ENCODE peak calls at places on chromosomes 4 and X, in five cellular contexts. O is tibial nerve, Y is IMR-90, G is uterus, C is A549. R is an unnamed sample.

GRCh38 chr4:8940792-8941491 is 69.3 kb upstream of the HMX1 start:
- DNase-seq in G (no peak), C (peak; percentile 17), O (no peak), Y (no peak), R (no peak)

GRCh38 chr4:143292858-143293257 is 43.8 kb upstream of the GAB1 start:
- DNase-seq in C (no peak), O (no peak), G (no peak), Y (no peak), R (no peak)

GRCh38 chr4:40909363-40909876 is 159.7 kb downstream of the NSUN7 start:
- DNase-seq in Y (peak; percentile 82), G (no peak), C (no peak), O (no peak), R (peak; percentile 74)

GRCh38 chr4:72828864-72829263 is 240.7 kb downstream of the COX18 start:
- DNase-seq in C (no peak), O (no peak), G (no peak), Y (no peak), R (no peak)

GRCh38 chr4:177093964-177094363 is 215.7 kb upstream of the NEIL3 start:
- DNase-seq in C (no peak), G (no peak), O (no peak), Y (no peak), R (no peak)

GRCh38 chrX:45134303-45134702 is 66.4 kb downstream of the DIPK2B start:
- DNase-seq in Y (no peak), O (no peak), G (peak; percentile 39), C (no peak), R (peak; percentile 36)

GRCh38 chrX:49995021-49995731 is 72.8 kb downstream of the CLCN5 start:
- DNase-seq in O (no peak), Y (peak; percentile 77), C (peak; percentile 37), G (no peak), R (no peak)

GRCh38 chrX:20267924-20268701 is 1.4 kb upstream of the RPS6KA3 start:
- DNase-seq in O (peak; percentile 20), G (peak; percentile 61), C (no peak), Y (no peak), R (peak; percentile 77)

GRCh38 chrX:2710041-2710471 is 19.0 kb downstream of the CD99 start:
- DNase-seq in Y (peak; percentile 88), C (peak; percentile 88), G (no peak), O (no peak), R (peak; percentile 22)

GRCh38 chrX:25600776-25601175 is 537.4 kb upstream of the MAGEB18 start:
- DNase-seq in O (no peak), Y (peak; percentile 6), G (no peak), C (no peak), R (no peak)

GRCh38 chrX:79524642-79525041 is 157.5 kb upstream of the ITM2A start:
- DNase-seq in C (peak; percentile 8), Y (no peak), G (no peak), O (no peak), R (no peak)

GRCh38 chrX:21764043-21764442 is 6.1 kb upstream of the SMPX start:
- DNase-seq in G (no peak), O (no peak), Y (no peak), C (peak; percentile 5), R (no peak)

GRCh38 chr4:80206541-80207171 is 9.4 kb downstream of the PRDM8 start:
- DNase-seq in G (peak; percentile 48), C (no peak), Y (peak; percentile 60), O (no peak), R (no peak)

GRCh38 chrX:42385730-42386129 is 392.2 kb downstream of the PPP1R2C start:
- DNase-seq in Y (no peak), O (no peak), G (no peak), C (no peak), R (no peak)

GRCh38 chrX:141468940-141469339 is 115.6 kb downstream of the SPANXA1 start:
- DNase-seq in Y (peak; percentile 57), O (no peak), G (no peak), C (peak; percentile 54), R (no peak)

GRCh38 chrX:50448565-50448964 is 22.1 kb downstream of the DGKK start:
- DNase-seq in O (no peak), G (no peak), C (peak; percentile 48), Y (peak; percentile 1), R (no peak)

GRCh38 chr4:163108614-163109013 is 58.1 kb downstream of the NAF1 start:
- DNase-seq in C (no peak), G (no peak), Y (no peak), O (no peak), R (no peak)

GRCh38 chrX:110667706-110668105 is 127.9 kb downstream of the CHRDL1 start:
- DNase-seq in G (no peak), C (no peak), Y (no peak), O (no peak), R (no peak)

GRCh38 chr4:79650794-79651431 is 242.9 kb upstream of the GK2 start:
- DNase-seq in C (no peak), Y (peak; percentile 77), O (no peak), G (no peak), R (no peak)

GRCh38 chr4:155964016-155964891 is 10.6 kb upstream of the CTSO start:
- DNase-seq in C (no peak), Y (no peak), G (peak; percentile 33), O (no peak), R (no peak)

GRCh38 chr4:25299476-25300203 is 12.9 kb upstream of the ZCCHC4 start:
- DNase-seq in G (no peak), O (no peak), Y (no peak), C (no peak), R (no peak)

GRCh38 chr4:173782660-173783059 is 252.6 kb upstream of the HAND2 start:
- DNase-seq in G (no peak), Y (no peak), O (no peak), C (no peak), R (no peak)

GRCh38 chr4:60396680-60397079 is 803.4 kb upstream of the ADGRL3 start:
- DNase-seq in Y (no peak), G (no peak), O (no peak), C (no peak), R (no peak)

GRCh38 chr4:139728840-139729239 is 63.2 kb downstream of the MGST2 start:
- DNase-seq in G (no peak), Y (no peak), O (no peak), C (no peak), R (no peak)

GRCh38 chr4:65589331-65589730 is 81.0 kb downstream of the EPHA5 start:
- DNase-seq in O (no peak), C (no peak), Y (no peak), G (no peak), R (no peak)

GRCh38 chrX:148504412-148504950 is 4.1 kb downstream of the AFF2 start:
- DNase-seq in G (no peak), Y (no peak), C (no peak), O (no peak), R (no peak)

GRCh38 chrX:45743081-45743533 is 542.4 kb upstream of the DIPK2B start:
- DNase-seq in O (no peak), Y (peak; percentile 75), G (no peak), C (peak; percentile 59), R (no peak)

GRCh38 chr4:101282076-101282844 is 65.1 kb downstream of the PPP3CA start:
- DNase-seq in C (no peak), Y (no peak), G (no peak), O (no peak), R (no peak)

GRCh38 chr4:182101618-182102017 is 141.6 kb upstream of the TENM3 start:
- DNase-seq in Y (no peak), C (no peak), G (no peak), O (no peak), R (no peak)

GRCh38 chr4:16278178-16278577 is 51.9 kb upstream of the TAPT1 start:
- DNase-seq in G (no peak), C (no peak), Y (no peak), O (no peak), R (no peak)

GRCh38 chrX:77528034-77528433 is 80.8 kb downstream of the FGF16 start:
- DNase-seq in O (no peak), G (no peak), Y (no peak), C (no peak), R (no peak)

GRCh38 chrX:108456971-108457477 is 17.4 kb downstream of the COL4A5 start:
- DNase-seq in Y (no peak), O (no peak), C (no peak), G (no peak), R (no peak)

GRCh38 chrX:29257516-29257915 is 670.3 kb downstream of the IL1RAPL1 start:
- DNase-seq in G (no peak), O (no peak), C (no peak), Y (peak; percentile 60), R (no peak)

GRCh38 chr4:84669201-84669600 is 86.3 kb downstream of the CDS1 start:
- DNase-seq in Y (no peak), O (no peak), C (no peak), G (no peak), R (no peak)

GRCh38 chr4:6612961-6613675 is 27.4 kb upstream of the MRFAP1 start:
- DNase-seq in C (no peak), O (no peak), G (no peak), Y (no peak), R (no peak)

GRCh38 chrX:40552768-40553167 is 28.0 kb upstream of the ATP6AP2 start:
- DNase-seq in Y (peak; percentile 9), G (no peak), C (peak; percentile 24), O (no peak), R (no peak)

GRCh38 chr4:2875556-2875955 is 31.9 kb downstream of the ADD1 start:
- DNase-seq in Y (no peak), C (no peak), O (no peak), G (no peak), R (no peak)
- H3K27ac ChIP-seq in Y (no peak overlapping the region), C (no peak overlapping the region), O (no peak overlapping the region), G (no peak overlapping the region), R (no peak overlapping the region)

GRCh38 chrX:149522914-149523313 is 17.8 kb upstream of the IDS start:
- DNase-seq in G (no peak), O (no peak), C (peak; percentile 58), Y (no peak), R (no peak)
- TF ChIP-seq POLR2A in G (no peak), O (no peak), C (no peak), Y (no peak), R (no peak)

GRCh38 chr4:184453402-184454160 is 20.8 kb downstream of the IRF2 start:
- DNase-seq in Y (peak; percentile 95), O (no peak), C (no peak), G (no peak), R (no peak)
- H3K4me3 ChIP-seq in Y (no peak overlapping the region), O (no peak overlapping the region), C (no peak overlapping the region), G (no peak overlapping the region), R (peak overlapping the region; percentile 27)

DNA sequence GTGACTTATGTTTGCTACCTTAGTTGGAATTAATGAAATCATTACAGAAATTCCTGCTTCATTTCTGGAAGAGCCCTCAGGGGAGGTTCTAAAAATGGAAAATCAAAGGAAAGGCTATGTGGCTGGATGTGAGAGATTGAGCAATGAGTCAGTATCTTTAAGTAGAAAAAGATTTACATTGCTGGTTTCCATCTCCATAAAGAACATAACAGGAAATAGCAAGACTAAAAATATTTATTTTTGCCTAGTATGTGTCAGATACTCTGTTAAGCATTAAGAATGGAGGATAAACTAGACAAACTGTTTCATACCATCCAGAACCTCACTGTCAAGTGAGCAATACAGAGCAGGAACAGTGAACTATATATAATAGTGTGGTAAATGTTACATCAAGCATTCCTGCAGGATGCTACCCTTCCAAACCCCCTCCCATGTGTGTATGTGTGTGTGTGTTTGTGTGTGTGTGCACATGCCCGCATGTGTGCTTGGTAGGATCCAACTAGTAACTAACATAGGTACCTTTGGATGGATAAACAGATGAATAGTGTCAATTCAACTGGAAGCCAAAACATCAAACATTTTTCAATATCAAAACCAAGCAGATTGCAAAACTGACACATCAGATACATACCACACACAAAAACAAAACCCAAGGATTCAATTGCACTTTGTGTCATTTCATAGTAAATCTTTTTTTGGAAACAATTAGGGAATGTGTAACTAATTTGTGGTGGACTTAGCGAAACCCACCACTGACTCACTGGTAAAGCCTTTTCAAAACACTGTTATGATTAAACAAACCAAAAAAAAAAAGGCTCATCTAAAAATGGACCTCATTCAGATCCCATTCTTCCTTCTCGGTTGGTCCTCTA is 223.4 kb downstream of the SHROOM3 start:
- DNase-seq in Y (peak; percentile 86), C (no peak), G (no peak), O (no peak), R (no peak)
- H3K27ac ChIP-seq in Y (peak overlapping the region; percentile 88), C (peak overlapping the region; percentile 17), G (no peak overlapping the region), O (no peak overlapping the region), R (no peak overlapping the region)